ENCODE peak calls at places on chromosomes 2 and 18, in four cellular contexts. One of them, this sample, is unnamed. For H3K36me3, the result is how much of the 10 kb centered on the place peaks cover.

GRCh38 chr18:24056506-24056905 is 42.0 kb downstream of the TTC39C start:
- DNase-seq in heart left ventricle: no peak
- DNase-seq in CD8-positive, alpha-beta T cell: no peak
- DNase-seq in upper lobe of left lung: no peak
- DNase-seq in this sample: no peak

GRCh38 chr2:20184067-20184938 is 40.6 kb downstream of the SDC1 start:
- DNase-seq in heart left ventricle: no peak
- DNase-seq in CD8-positive, alpha-beta T cell: no peak
- DNase-seq in upper lobe of left lung: no peak
- DNase-seq in this sample: no peak

GRCh38 chr2:239195318-239195871 is 205.4 kb downstream of the HDAC4 start:
- DNase-seq in heart left ventricle: no peak
- DNase-seq in CD8-positive, alpha-beta T cell: no peak
- DNase-seq in upper lobe of left lung: no peak
- DNase-seq in this sample: no peak

GRCh38 chr18:49332679-49333078 is 127.8 kb downstream of the DYM start:
- DNase-seq in heart left ventricle: no peak
- DNase-seq in CD8-positive, alpha-beta T cell: no peak
- DNase-seq in upper lobe of left lung: no peak
- DNase-seq in this sample: no peak

GRCh38 chr2:97988722-97989121 is 7.0 kb downstream of the TMEM131 start:
- DNase-seq in heart left ventricle: no peak
- DNase-seq in CD8-positive, alpha-beta T cell: no peak
- DNase-seq in upper lobe of left lung: no peak
- DNase-seq in this sample: no peak

GRCh38 chr2:36478999-36479398 is 119.0 kb downstream of the FEZ2 start:
- DNase-seq in heart left ventricle: no peak
- DNase-seq in CD8-positive, alpha-beta T cell: no peak
- DNase-seq in upper lobe of left lung: no peak
- DNase-seq in this sample: no peak

GRCh38 chr2:230953843-230954242 is 28.8 kb upstream of the GPR55 start:
- DNase-seq in heart left ventricle: no peak
- DNase-seq in CD8-positive, alpha-beta T cell: no peak
- DNase-seq in upper lobe of left lung: no peak
- DNase-seq in this sample: no peak

GRCh38 chr18:79856119-79857080 is 58.7 kb downstream of the KCNG2 start:
- DNase-seq in heart left ventricle: no peak
- DNase-seq in CD8-positive, alpha-beta T cell: no peak
- DNase-seq in upper lobe of left lung: peak
- DNase-seq in this sample: no peak

GRCh38 chr2:158202151-158202778 is 100.6 kb downstream of the UPP2 start:
- DNase-seq in heart left ventricle: no peak
- DNase-seq in CD8-positive, alpha-beta T cell: no peak
- DNase-seq in upper lobe of left lung: no peak
- DNase-seq in this sample: no peak

GRCh38 chr18:48920408-48921038 is 30.2 kb downstream of the SMAD7 start:
- DNase-seq in heart left ventricle: no peak
- DNase-seq in CD8-positive, alpha-beta T cell: no peak
- DNase-seq in upper lobe of left lung: no peak
- DNase-seq in this sample: no peak

GRCh38 chr2:173578404-173579092 is 223.9 kb downstream of the CDCA7 start:
- DNase-seq in heart left ventricle: no peak
- DNase-seq in CD8-positive, alpha-beta T cell: no peak
- DNase-seq in upper lobe of left lung: no peak
- DNase-seq in this sample: no peak

GRCh38 chr2:191560594-191560993 is 117.3 kb upstream of the NABP1 start:
- DNase-seq in heart left ventricle: no peak
- DNase-seq in CD8-positive, alpha-beta T cell: no peak
- DNase-seq in upper lobe of left lung: peak
- DNase-seq in this sample: no peak

GRCh38 chr2:162382283-162382682 is 38.4 kb downstream of the GCA start:
- DNase-seq in heart left ventricle: no peak
- DNase-seq in CD8-positive, alpha-beta T cell: no peak
- DNase-seq in upper lobe of left lung: no peak
- DNase-seq in this sample: no peak

GRCh38 chr2:182973441-182974352 is 64.6 kb downstream of the NCKAP1 start:
- DNase-seq in heart left ventricle: no peak
- DNase-seq in CD8-positive, alpha-beta T cell: no peak
- DNase-seq in upper lobe of left lung: no peak
- DNase-seq in this sample: no peak

GRCh38 chr2:238080518-238080917 is 19.6 kb upstream of the ESPNL start:
- DNase-seq in heart left ventricle: no peak
- DNase-seq in CD8-positive, alpha-beta T cell: no peak
- DNase-seq in upper lobe of left lung: no peak
- DNase-seq in this sample: no peak

GRCh38 chr18:74951165-74951760 is 257.7 kb downstream of the PTGR3 start:
- DNase-seq in heart left ventricle: no peak
- DNase-seq in CD8-positive, alpha-beta T cell: no peak
- DNase-seq in upper lobe of left lung: no peak
- DNase-seq in this sample: peak

GRCh38 chr2:85628658-85629057 is 12.7 kb downstream of the USP39 start:
- DNase-seq in heart left ventricle: no peak
- DNase-seq in CD8-positive, alpha-beta T cell: no peak
- DNase-seq in upper lobe of left lung: no peak
- DNase-seq in this sample: no peak
- H3K36me3 ChIP-seq in heart left ventricle: half or more
- H3K36me3 ChIP-seq in CD8-positive, alpha-beta T cell: half or more
- H3K36me3 ChIP-seq in upper lobe of left lung: half or more
- H3K36me3 ChIP-seq in this sample: half or more

DNA sequence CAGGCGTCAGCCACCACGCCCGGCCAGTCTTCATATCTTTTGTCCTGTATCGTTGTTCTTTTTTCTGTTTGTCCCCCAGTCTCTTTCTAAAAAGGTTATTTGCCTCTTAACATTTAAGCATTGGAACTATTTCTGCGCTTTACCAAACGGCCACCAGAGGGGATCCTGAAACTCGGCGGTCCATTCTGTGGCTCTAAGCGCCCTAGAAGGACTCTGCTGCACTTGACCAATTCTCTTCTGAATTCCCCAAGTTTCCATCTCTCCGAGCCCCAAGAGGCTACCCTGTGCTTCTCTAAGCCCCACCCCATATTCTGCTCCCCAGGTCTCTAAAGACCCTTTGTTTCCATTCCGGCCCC is 33.1 kb upstream of the REG3G start:
- DNase-seq in heart left ventricle: no peak
- DNase-seq in CD8-positive, alpha-beta T cell: no peak
- DNase-seq in upper lobe of left lung: no peak
- DNase-seq in this sample: peak
- TF ChIP-seq CTCF in heart left ventricle: no peak
- TF ChIP-seq CTCF in CD8-positive, alpha-beta T cell: no peak
- TF ChIP-seq CTCF in upper lobe of left lung: no peak
- TF ChIP-seq CTCF in this sample: peak

GRCh38 chr2:86073225-86073624 is 32.5 kb downstream of the POLR1A start:
- DNase-seq in heart left ventricle: no peak
- DNase-seq in CD8-positive, alpha-beta T cell: no peak
- DNase-seq in upper lobe of left lung: no peak
- DNase-seq in this sample: no peak
- H3K36me3 ChIP-seq in heart left ventricle: half or more
- H3K36me3 ChIP-seq in CD8-positive, alpha-beta T cell: under half
- H3K36me3 ChIP-seq in upper lobe of left lung: under half
- H3K36me3 ChIP-seq in this sample: under half

GRCh38 chr18:45342653-45343052 is 272.6 kb upstream of the SLC14A2 start:
- DNase-seq in heart left ventricle: no peak
- DNase-seq in CD8-positive, alpha-beta T cell: no peak
- DNase-seq in upper lobe of left lung: no peak
- DNase-seq in this sample: no peak

GRCh38 chr18:45340884-45341283 is 274.4 kb upstream of the SLC14A2 start:
- DNase-seq in heart left ventricle: no peak
- DNase-seq in CD8-positive, alpha-beta T cell: no peak
- DNase-seq in upper lobe of left lung: no peak
- DNase-seq in this sample: no peak

GRCh38 chr18:45342166-45342565 is 273.1 kb upstream of the SLC14A2 start:
- DNase-seq in heart left ventricle: no peak
- DNase-seq in CD8-positive, alpha-beta T cell: no peak
- DNase-seq in upper lobe of left lung: no peak
- DNase-seq in this sample: no peak

GRCh38 chr18:45339819-45340550 is 275.3 kb upstream of the SLC14A2 start:
- DNase-seq in heart left ventricle: no peak
- DNase-seq in CD8-positive, alpha-beta T cell: no peak
- DNase-seq in upper lobe of left lung: no peak
- DNase-seq in this sample: no peak

GRCh38 chr18:45341454-45341853 is 273.8 kb upstream of the SLC14A2 start:
- DNase-seq in heart left ventricle: no peak
- DNase-seq in CD8-positive, alpha-beta T cell: no peak
- DNase-seq in upper lobe of left lung: no peak
- DNase-seq in this sample: no peak
- TF ChIP-seq CTCF in heart left ventricle: no peak
- TF ChIP-seq CTCF in CD8-positive, alpha-beta T cell: no peak
- TF ChIP-seq CTCF in upper lobe of left lung: no peak
- TF ChIP-seq CTCF in this sample: no peak

GRCh38 chr2:213101109-213101508 is 50.3 kb downstream of the IKZF2 start:
- DNase-seq in heart left ventricle: no peak
- DNase-seq in CD8-positive, alpha-beta T cell: no peak
- DNase-seq in upper lobe of left lung: no peak
- DNase-seq in this sample: no peak

GRCh38 chr2:213104089-213104902 is 47.1 kb downstream of the IKZF2 start:
- DNase-seq in heart left ventricle: no peak
- DNase-seq in CD8-positive, alpha-beta T cell: no peak
- DNase-seq in upper lobe of left lung: no peak
- DNase-seq in this sample: no peak

GRCh38 chr2:213101686-213102460 is 49.5 kb downstream of the IKZF2 start:
- DNase-seq in heart left ventricle: no peak
- DNase-seq in CD8-positive, alpha-beta T cell: no peak
- DNase-seq in upper lobe of left lung: no peak
- DNase-seq in this sample: no peak

GRCh38 chr2:213098612-213099011 is 52.8 kb downstream of the IKZF2 start:
- DNase-seq in heart left ventricle: peak
- DNase-seq in CD8-positive, alpha-beta T cell: no peak
- DNase-seq in upper lobe of left lung: no peak
- DNase-seq in this sample: peak
- H3K36me3 ChIP-seq in heart left ventricle: under half
- H3K36me3 ChIP-seq in CD8-positive, alpha-beta T cell: under half
- H3K36me3 ChIP-seq in upper lobe of left lung: under half
- H3K36me3 ChIP-seq in this sample: under half

GRCh38 chr18:70576281-70577022 is 287.6 kb downstream of the SOCS6 start:
- DNase-seq in heart left ventricle: no peak
- DNase-seq in CD8-positive, alpha-beta T cell: no peak
- DNase-seq in upper lobe of left lung: no peak
- DNase-seq in this sample: no peak

GRCh38 chr18:70577023-70577420 is 288.2 kb downstream of the SOCS6 start:
- DNase-seq in heart left ventricle: no peak
- DNase-seq in CD8-positive, alpha-beta T cell: no peak
- DNase-seq in upper lobe of left lung: no peak
- DNase-seq in this sample: no peak

GRCh38 chr18:70578480-70578879 is 289.6 kb downstream of the SOCS6 start:
- DNase-seq in heart left ventricle: no peak
- DNase-seq in CD8-positive, alpha-beta T cell: no peak
- DNase-seq in upper lobe of left lung: peak
- DNase-seq in this sample: no peak
- TF ChIP-seq CTCF in heart left ventricle: no peak
- TF ChIP-seq CTCF in CD8-positive, alpha-beta T cell: no peak
- TF ChIP-seq CTCF in upper lobe of left lung: no peak
- TF ChIP-seq CTCF in this sample: no peak

GRCh38 chr18:13548944-13549878 is 177.1 kb downstream of the FAM210A start:
- DNase-seq in heart left ventricle: no peak
- DNase-seq in CD8-positive, alpha-beta T cell: no peak
- DNase-seq in upper lobe of left lung: no peak
- DNase-seq in this sample: peak

GRCh38 chr18:13549879-13550231 is 176.5 kb downstream of the FAM210A start:
- DNase-seq in heart left ventricle: no peak
- DNase-seq in CD8-positive, alpha-beta T cell: no peak
- DNase-seq in upper lobe of left lung: no peak
- DNase-seq in this sample: no peak

GRCh38 chr18:13545955-13546354 is 180.4 kb downstream of the FAM210A start:
- DNase-seq in heart left ventricle: no peak
- DNase-seq in CD8-positive, alpha-beta T cell: no peak
- DNase-seq in upper lobe of left lung: no peak
- DNase-seq in this sample: no peak

GRCh38 chr18:13547347-13547746 is 179.0 kb downstream of the FAM210A start:
- DNase-seq in heart left ventricle: no peak
- DNase-seq in CD8-positive, alpha-beta T cell: no peak
- DNase-seq in upper lobe of left lung: no peak
- DNase-seq in this sample: no peak

GRCh38 chr18:13548106-13548819 is 178.1 kb downstream of the FAM210A start:
- DNase-seq in heart left ventricle: no peak
- DNase-seq in CD8-positive, alpha-beta T cell: no peak
- DNase-seq in upper lobe of left lung: no peak
- DNase-seq in this sample: no peak
- H3K36me3 ChIP-seq in heart left ventricle: under half
- H3K36me3 ChIP-seq in CD8-positive, alpha-beta T cell: under half
- H3K36me3 ChIP-seq in upper lobe of left lung: under half
- H3K36me3 ChIP-seq in this sample: under half

GRCh38 chr18:55339990-55340389 is 248.0 kb downstream of the TCF4 start:
- DNase-seq in heart left ventricle: no peak
- DNase-seq in CD8-positive, alpha-beta T cell: no peak
- DNase-seq in upper lobe of left lung: no peak
- DNase-seq in this sample: no peak

GRCh38 chr18:55346387-55346786 is 241.6 kb downstream of the TCF4 start:
- DNase-seq in heart left ventricle: no peak
- DNase-seq in CD8-positive, alpha-beta T cell: no peak
- DNase-seq in upper lobe of left lung: no peak
- DNase-seq in this sample: no peak

GRCh38 chr18:55340998-55341397 is 247.0 kb downstream of the TCF4 start:
- DNase-seq in heart left ventricle: no peak
- DNase-seq in CD8-positive, alpha-beta T cell: no peak
- DNase-seq in upper lobe of left lung: no peak
- DNase-seq in this sample: no peak

GRCh38 chr18:55345103-55345950 is 242.7 kb downstream of the TCF4 start:
- DNase-seq in heart left ventricle: no peak
- DNase-seq in CD8-positive, alpha-beta T cell: no peak
- DNase-seq in upper lobe of left lung: no peak
- DNase-seq in this sample: no peak

DNA sequence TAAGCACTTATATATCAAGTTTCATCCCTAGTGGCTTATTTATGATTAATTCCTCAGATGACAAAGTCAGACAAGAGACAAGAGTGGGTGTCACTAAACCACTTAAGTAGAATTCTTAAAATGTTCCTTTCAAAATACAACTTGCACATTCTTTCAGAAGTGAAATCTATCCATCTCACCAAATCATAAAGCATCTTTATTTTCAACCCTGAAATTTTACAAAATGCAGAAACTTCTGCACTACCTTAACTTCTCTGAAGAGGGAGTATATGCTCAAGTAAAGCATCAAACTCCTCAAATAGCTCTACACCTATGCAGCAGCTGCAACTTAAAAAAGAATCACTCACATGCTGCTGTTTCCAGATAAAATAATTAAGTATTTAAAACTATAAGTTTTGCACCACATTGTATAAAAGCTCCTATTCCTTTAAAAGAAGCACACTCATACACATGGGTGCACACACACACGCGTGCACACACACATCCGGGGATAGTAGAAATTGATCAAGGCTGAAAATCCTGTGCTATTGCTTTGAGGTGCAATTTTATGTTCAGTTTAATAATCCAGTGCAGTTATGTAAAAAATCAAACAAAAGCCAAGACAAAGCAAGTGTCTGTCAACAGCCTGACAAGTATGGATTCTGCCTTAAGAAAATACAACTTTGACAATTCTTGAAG is 244.5 kb downstream of the TCF4 start:
- DNase-seq in heart left ventricle: no peak
- DNase-seq in CD8-positive, alpha-beta T cell: no peak
- DNase-seq in upper lobe of left lung: no peak
- DNase-seq in this sample: no peak
- TF ChIP-seq CTCF in heart left ventricle: peak
- TF ChIP-seq CTCF in CD8-positive, alpha-beta T cell: peak
- TF ChIP-seq CTCF in upper lobe of left lung: peak
- TF ChIP-seq CTCF in this sample: no peak

GRCh38 chr2:33589444-33589843 is 9.7 kb downstream of the FAM98A start:
- DNase-seq in heart left ventricle: no peak
- DNase-seq in CD8-positive, alpha-beta T cell: no peak
- DNase-seq in upper lobe of left lung: no peak
- DNase-seq in this sample: no peak
- H3K36me3 ChIP-seq in heart left ventricle: half or more
- H3K36me3 ChIP-seq in CD8-positive, alpha-beta T cell: under half
- H3K36me3 ChIP-seq in upper lobe of left lung: under half
- H3K36me3 ChIP-seq in this sample: under half